ENCODE peak calls at places on chromosome 18, in eight cellular contexts. A is cardiac muscle cell, V is GM23248, D is aorta, U is lung, C is neural progenitor cell, T is suprapubic skin, I is RWPE1. X is an unnamed sample.

GRCh38 chr18:76564636-76565237 is 69.7 kb upstream of the ZNF516 start:
- DNase-seq in A (peak; percentile 20), D (no peak), I (peak; percentile 9), U (peak; percentile 22), T (no peak), V (no peak), C (no peak), X (no peak)

GRCh38 chr18:76674596-76674995 is 147.8 kb upstream of the ZNF236 start:
- DNase-seq in V (no peak), C (no peak), A (no peak), U (no peak), D (no peak), I (no peak), T (no peak), X (no peak)

GRCh38 chr18:805008-805754 is 6.9 kb downstream of the YES1 start:
- DNase-seq in I (no peak), C (no peak), U (no peak), A (no peak), D (no peak), V (no peak), T (no peak), X (no peak)

GRCh38 chr18:68033466-68033865 is 516.9 kb upstream of the DSEL start:
- DNase-seq in D (no peak), U (no peak), C (no peak), V (peak; percentile 40), I (no peak), A (peak; percentile 69), T (no peak), X (no peak)

GRCh38 chr18:54717673-54718435 is 110.4 kb upstream of the RAB27B start:
- DNase-seq in D (no peak), U (no peak), V (no peak), C (peak; percentile 71), A (peak; percentile 23), T (no peak), I (no peak), X (no peak)

GRCh38 chr18:55322176-55322735 is 265.7 kb downstream of the TCF4 start:
- DNase-seq in D (peak; percentile 91), C (peak; percentile 86), U (peak; percentile 67), A (peak; percentile 96), V (peak; percentile 94), I (peak; percentile 14), T (peak; percentile 89), X (peak; percentile 94)

GRCh38 chr18:2244641-2245040 is 326.7 kb downstream of the METTL4 start:
- DNase-seq in I (no peak), A (no peak), V (no peak), T (no peak), D (no peak), U (no peak), C (no peak), X (no peak)

GRCh38 chr18:8926464-8926863 is 176.0 kb upstream of the NDUFV2 start:
- DNase-seq in I (no peak), V (no peak), T (no peak), U (no peak), D (no peak), C (no peak), A (no peak), X (no peak)

GRCh38 chr18:8708670-8709069 is 3.3 kb downstream of the MTCL1 start:
- DNase-seq in I (no peak), U (no peak), V (no peak), A (no peak), C (no peak), T (no peak), D (no peak), X (no peak)

GRCh38 chr18:65753520-65753919 is 2.7 kb downstream of the CDH7 start:
- DNase-seq in C (peak; percentile 85), A (no peak), I (no peak), U (no peak), T (no peak), V (no peak), D (no peak), X (no peak)

GRCh38 chr18:12031836-12032235 is 50.5 kb downstream of the IMPA2 start:
- DNase-seq in I (no peak), A (peak; percentile 32), D (peak; percentile 77), T (peak; percentile 90), V (peak; percentile 94), U (no peak), C (no peak), X (peak; percentile 46)

GRCh38 chr18:7447629-7448028 is 119.5 kb upstream of the PTPRM start:
- DNase-seq in C (no peak), A (no peak), D (no peak), V (peak; percentile 18), I (no peak), U (no peak), T (no peak), X (no peak)

GRCh38 chr18:50247562-50247961 is 18.7 kb downstream of the CFAP53 start:
- DNase-seq in A (no peak), T (no peak), I (no peak), U (no peak), C (no peak), V (no peak), D (no peak), X (no peak)

DNA sequence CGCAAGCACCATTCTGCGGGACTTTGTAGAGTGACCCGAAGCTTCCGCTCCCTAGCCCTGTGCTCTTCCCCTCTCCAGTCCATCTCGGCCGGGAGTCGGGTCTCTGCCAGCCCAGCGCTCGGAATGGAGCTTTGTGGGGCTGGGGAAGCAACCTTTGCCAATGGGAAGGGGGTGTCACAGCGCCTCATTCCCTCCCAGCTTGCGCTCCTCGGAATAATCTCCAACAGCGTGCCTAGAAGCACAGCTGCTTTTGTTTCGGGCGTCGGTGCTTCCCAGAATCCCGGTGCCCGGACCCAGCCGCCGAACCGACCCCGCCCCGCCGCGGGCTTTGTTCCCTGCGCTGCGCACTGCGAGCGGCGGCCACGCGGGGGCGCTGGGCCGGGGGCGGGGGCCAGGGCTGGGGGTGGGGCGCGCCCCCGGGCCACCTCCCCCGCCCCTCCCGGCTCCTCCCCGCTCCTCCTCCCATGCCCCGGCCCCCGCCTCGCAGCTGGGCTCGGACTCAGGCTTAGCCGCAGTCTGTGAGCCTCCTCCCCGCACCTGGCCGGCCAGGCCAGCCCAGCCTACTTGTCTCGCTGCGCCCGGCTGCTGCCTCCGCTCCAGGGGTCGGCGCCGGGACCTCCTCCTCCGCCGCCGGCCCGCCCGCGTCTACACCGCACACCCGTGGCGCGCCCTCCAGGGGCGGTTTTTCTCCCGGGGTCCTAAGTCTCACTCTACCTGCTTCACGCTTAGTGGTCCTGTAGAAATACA is 77.7 kb upstream of the SMAD2 start:
- DNase-seq in V (peak; percentile 38), A (peak; percentile 72), U (peak; percentile 68), C (peak; percentile 96), I (peak; percentile 50), D (peak; percentile 90), T (no peak), X (peak; percentile 69)
- H3K27ac ChIP-seq in V (no peak overlapping the region), A (no peak overlapping the region), U (no peak overlapping the region), C (no peak overlapping the region), I (peak overlapping the region; percentile 51), D (no peak overlapping the region), T (peak overlapping the region; percentile 19), X (no peak overlapping the region)

GRCh38 chr18:5627756-5628511 is 84.1 kb upstream of the EPB41L3 start:
- DNase-seq in V (no peak), D (no peak), I (no peak), C (no peak), U (no peak), T (no peak), A (no peak), X (no peak)
- H3K27ac ChIP-seq in V (no peak overlapping the region), D (no peak overlapping the region), I (no peak overlapping the region), C (no peak overlapping the region), U (peak overlapping the region; percentile 40), T (peak overlapping the region; percentile 74), A (peak overlapping the region; percentile 85), X (no peak overlapping the region)

DNA sequence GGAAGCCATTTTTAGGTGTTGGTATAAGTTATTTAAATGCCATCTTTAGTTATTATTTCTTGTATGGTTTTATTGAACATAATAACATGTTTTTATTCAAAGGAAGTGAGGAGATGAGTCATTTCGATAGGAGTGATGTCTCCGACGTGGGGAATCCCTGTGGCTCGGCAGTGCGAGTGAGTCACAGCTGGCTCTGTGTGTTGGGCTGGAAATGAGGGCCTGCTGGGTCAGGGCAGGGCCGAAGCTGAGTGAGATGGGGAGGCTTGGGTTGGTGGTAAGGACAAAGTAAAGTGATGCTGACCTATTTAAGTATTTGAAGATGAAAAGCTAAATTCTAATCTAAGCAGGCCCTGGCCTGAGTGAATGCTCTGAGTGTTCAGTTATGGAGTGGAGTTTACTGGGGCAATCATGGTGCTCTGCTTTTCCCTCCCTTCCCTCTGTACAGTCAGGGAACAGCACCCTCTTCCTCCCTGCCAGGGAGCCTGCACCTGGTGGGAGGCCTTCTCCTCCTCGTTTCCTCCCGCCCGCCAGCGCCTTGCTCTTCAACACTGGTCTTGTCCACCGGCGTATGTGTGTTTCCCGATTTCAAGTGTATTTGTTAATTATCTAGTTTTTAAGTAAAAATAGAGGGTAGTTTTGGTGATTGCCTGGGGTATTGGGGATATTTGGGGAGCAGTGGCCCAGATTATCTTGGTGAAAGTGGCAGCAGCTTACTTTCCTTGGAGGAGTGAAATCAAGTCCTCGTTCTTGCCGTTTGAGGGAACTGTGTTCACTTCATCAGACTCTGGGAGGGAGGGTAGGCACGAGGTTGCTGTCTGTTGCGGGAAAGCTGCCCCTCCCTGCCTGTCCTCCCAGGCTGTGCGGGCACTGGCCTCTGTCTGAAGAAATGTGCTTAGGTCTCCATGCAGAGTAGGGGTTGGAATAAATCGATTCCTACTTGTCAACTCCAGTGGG is 157.0 kb downstream of the LDLRAD4 start:
- DNase-seq in C (no peak), A (peak; percentile 88), T (peak; percentile 88), I (peak; percentile 90), D (peak; percentile 93), V (peak; percentile 96), U (peak; percentile 52), X (peak; percentile 85)
- H3K27ac ChIP-seq in C (no peak overlapping the region), A (no peak overlapping the region), T (peak overlapping the region; percentile 67), I (peak overlapping the region; percentile 51), D (peak overlapping the region; percentile 70), V (no peak overlapping the region), U (peak overlapping the region; percentile 51), X (peak overlapping the region; percentile 48)

GRCh38 chr18:35344736-35345459 is 678 bp upstream of the ZNF24 start:
- DNase-seq in V (no peak), D (peak; percentile 70), A (no peak), T (no peak), I (no peak), U (no peak), C (no peak), X (peak; percentile 54)

GRCh38 chr18:35345460-35345921 is 1.3 kb upstream of the ZNF24 start:
- DNase-seq in I (no peak), T (no peak), U (no peak), C (peak; percentile 27), A (peak; percentile 70), V (no peak), D (no peak), X (no peak)

GRCh38 chr18:35345950-35346349 is 1.7 kb upstream of the ZNF24 start:
- DNase-seq in U (no peak), C (no peak), A (no peak), I (no peak), T (no peak), D (peak; percentile 53), V (no peak), X (no peak)

GRCh38 chr18:35343936-35344735 is at the start of gene ZNF24:
- DNase-seq in C (peak; percentile 95), V (peak; percentile 98), I (peak; percentile 83), D (peak; percentile 99), T (peak; percentile 98), U (peak; percentile 96), A (peak; percentile 97), X (peak; percentile 99)

DNA sequence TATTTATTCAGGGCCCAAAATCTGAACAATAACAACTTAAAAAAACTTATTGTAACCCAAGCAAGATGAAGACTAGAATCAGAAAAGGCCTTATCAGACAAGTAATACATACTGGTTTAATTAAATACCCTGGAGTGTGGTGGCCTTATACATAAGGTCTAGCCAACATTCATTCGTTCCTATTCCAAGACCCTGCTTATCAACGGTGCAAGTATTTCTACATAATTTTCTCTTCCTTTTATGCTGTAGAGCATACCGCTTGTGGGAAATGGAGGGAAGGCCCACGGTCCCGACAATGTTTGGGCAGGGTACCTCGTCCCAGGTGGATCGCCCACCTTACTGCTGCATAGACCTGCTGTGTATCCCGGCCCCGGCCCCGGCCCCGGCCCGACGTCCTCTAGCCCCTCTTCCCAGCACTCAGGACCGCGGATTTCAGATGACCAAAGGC is 708 bp downstream of the ZNF24 start:
- DNase-seq in A (no peak), I (no peak), V (no peak), T (no peak), D (no peak), C (no peak), U (no peak), X (no peak)
- H3K27ac ChIP-seq in A (peak overlapping the region; percentile 100), I (peak overlapping the region; percentile 88), V (peak overlapping the region; percentile 91), T (peak overlapping the region; percentile 99), D (no peak overlapping the region), C (no peak overlapping the region), U (peak overlapping the region; percentile 99), X (peak overlapping the region; percentile 100)